ENCODE peak calls at places on chromosomes 6 and 20, in six cellular contexts. B is T-helper 9 cell; W is CD8-positive, alpha-beta memory T cell; D is fibroblast of the aortic adventitia; E is amygdala; Z is hippocampal formation. O is an unnamed sample.
A peak's percentile ranks its signal among the peaks of the same experiment; 100 is the strongest.

GRCh38 chr20:1415667-1416468 is 23.0 kb upstream of the FKBP1A start:
- DNase-seq in B (no peak), W (no peak), D (peak; percentile 87), E (no peak), Z (no peak), O (no peak)

GRCh38 chr6:3456395-3456767 is 469 bp downstream of the SLC22A23 start:
- DNase-seq in B (no peak), W (no peak), D (no peak), E (no peak), Z (no peak), O (no peak)

GRCh38 chr6:17872908-17873307 is 114.5 kb downstream of the KIF13A start:
- DNase-seq in B (no peak), W (no peak), D (no peak), E (no peak), Z (no peak), O (no peak)

GRCh38 chr6:158029668-158030230 is 48.1 kb downstream of the SYNJ2 start:
- DNase-seq in B (no peak), W (no peak), D (peak; percentile 13), E (no peak), Z (no peak), O (no peak)

GRCh38 chr6:138814179-138814834 is 18.4 kb downstream of the ECT2L start:
- DNase-seq in B (no peak), W (no peak), D (no peak), E (no peak), Z (no peak), O (no peak)

GRCh38 chr6:74638467-74638866 is 567.4 kb downstream of the COL12A1 start:
- DNase-seq in B (no peak), W (no peak), D (peak; percentile 14), E (no peak), Z (no peak), O (no peak)

GRCh38 chr20:36854343-36855240 is 21.3 kb upstream of the TLDC2 start:
- DNase-seq in B (no peak), W (no peak), D (no peak), E (no peak), Z (no peak), O (no peak)

GRCh38 chr20:62202083-62202395 is 18.0 kb downstream of the HRH3 start:
- DNase-seq in B (no peak), W (no peak), D (no peak), E (no peak), Z (no peak), O (no peak)

GRCh38 chr6:2376429-2377355 is 131.3 kb upstream of the GMDS start:
- DNase-seq in B (no peak), W (no peak), D (no peak), E (no peak), Z (no peak), O (no peak)